ENCODE peak calls at places on chromosomes 6 and 20, in five cellular contexts. Y is ovary, U is H1, F is dorsolateral prefrontal cortex, V is left ventricle myocardium inferior. L is an unnamed sample.
A peak's percentile ranks its signal among the peaks of the same experiment; 100 is the strongest.

GRCh38 chr6:1416191-1416764 is 26.9 kb downstream of the FOXF2 start:
- DNase-seq in U (no peak), V (no peak), Y (no peak), F (no peak), L (no peak)

GRCh38 chr20:50163570-50164317 is 10.2 kb upstream of the PEDS1 start:
- DNase-seq in Y (no peak), F (no peak), V (peak; percentile 59), U (no peak), L (no peak)

GRCh38 chr6:169915769-169916550 is 164.5 kb downstream of the ERMARD start:
- DNase-seq in V (no peak), U (no peak), Y (peak; percentile 76), F (no peak), L (no peak)

GRCh38 chr20:35398660-35399144 is 13.1 kb downstream of the UQCC1 start:
- DNase-seq in U (no peak), F (no peak), V (no peak), Y (no peak), L (no peak)

GRCh38 chr6:156589281-156589680 is 187.9 kb upstream of the ARID1B start:
- DNase-seq in U (no peak), F (no peak), V (no peak), Y (no peak), L (no peak)

GRCh38 chr6:100457251-100457990 is 7.3 kb downstream of the SIM1 start:
- DNase-seq in Y (no peak), F (no peak), V (no peak), U (no peak), L (no peak)

GRCh38 chr6:99736302-99736701 is 129.7 kb downstream of the PRDM13 start:
- DNase-seq in Y (no peak), V (no peak), F (no peak), U (no peak), L (no peak)

GRCh38 chr6:137641474-137642077 is 147.4 kb upstream of the OLIG3 start:
- DNase-seq in F (peak; percentile 76), Y (peak; percentile 70), V (peak; percentile 45), U (peak; percentile 29), L (no peak)

GRCh38 chr6:99573980-99574617 is 5.6 kb upstream of the CCNC start:
- DNase-seq in F (no peak), U (no peak), V (no peak), Y (no peak), L (no peak)

GRCh38 chr6:154930490-154930889 is 64.6 kb upstream of the TIAM2 start:
- DNase-seq in Y (no peak), U (no peak), V (no peak), F (no peak), L (no peak)

GRCh38 chr6:31652925-31653724 is 664 bp upstream of the BAG6 start:
- DNase-seq in U (peak; percentile 76), F (peak; percentile 88), V (peak; percentile 86), Y (peak; percentile 89), L (no peak)

GRCh38 chr20:23412026-23412425 is 9.3 kb downstream of the NAPB start:
- DNase-seq in V (no peak), U (no peak), F (no peak), Y (no peak), L (no peak)

GRCh38 chr20:32742322-32743236 is 688 bp downstream of the COMMD7 start:
- DNase-seq in V (no peak), U (no peak), F (no peak), Y (no peak), L (no peak)

GRCh38 chr6:121160276-121160675 is 174.0 kb downstream of the TBC1D32 start:
- DNase-seq in Y (no peak), V (no peak), U (no peak), F (no peak), L (no peak)

GRCh38 chr6:84467296-84467695 is 239.9 kb upstream of the CEP162 start:
- DNase-seq in F (no peak), Y (no peak), V (no peak), U (no peak), L (no peak)

GRCh38 chr6:112180095-112180820 is 74.1 kb downstream of the LAMA4 start:
- DNase-seq in U (no peak), Y (peak; percentile 32), F (no peak), V (no peak), L (peak; percentile 41)

GRCh38 chr20:7285918-7286556 is 518.6 kb downstream of the BMP2 start:
- DNase-seq in Y (peak; percentile 43), F (peak; percentile 76), V (peak; percentile 61), U (no peak), L (no peak)

GRCh38 chr6:168366473-168366872 is 46.9 kb upstream of the DACT2 start:
- DNase-seq in Y (no peak), V (no peak), U (no peak), F (no peak), L (no peak)

GRCh38 chr6:20918868-20919267 is 384.6 kb downstream of the CDKAL1 start:
- DNase-seq in F (no peak), U (no peak), Y (no peak), V (no peak), L (no peak)

GRCh38 chr20:44395183-44395962 is 39.9 kb downstream of the HNF4A start:
- DNase-seq in V (no peak), F (no peak), Y (no peak), U (no peak), L (no peak)

GRCh38 chr6:104640761-104641160 is 219.0 kb downstream of the HACE1 start:
- DNase-seq in Y (no peak), F (no peak), U (no peak), V (no peak), L (no peak)

GRCh38 chr20:14332796-14333345 is 4.5 kb downstream of the FLRT3 start:
- DNase-seq in U (no peak), Y (no peak), V (no peak), F (no peak), L (no peak)

GRCh38 chr20:50169329-50169823 is 15.9 kb upstream of the PEDS1 start:
- DNase-seq in V (peak; percentile 81), Y (peak; percentile 53), U (no peak), F (peak; percentile 75), L (no peak)

DNA sequence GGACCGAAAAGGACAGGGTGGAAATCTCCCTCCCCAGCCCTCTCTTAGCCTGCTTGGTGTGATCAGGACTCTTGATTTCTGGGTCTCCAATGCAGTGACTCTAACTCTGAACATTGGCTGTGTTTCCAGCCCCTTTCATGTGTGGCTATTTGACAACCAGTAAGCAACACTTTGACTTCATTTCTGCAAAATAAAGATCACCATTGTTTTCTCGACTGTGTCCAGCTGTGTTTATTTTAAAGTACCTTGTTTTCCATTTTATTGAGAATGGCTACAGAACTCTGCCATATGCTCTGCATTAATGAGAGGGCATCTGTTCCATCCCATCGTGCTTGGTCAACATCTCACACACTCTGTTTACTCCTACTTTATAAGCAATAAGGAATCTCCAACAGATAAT is 60.9 kb upstream of the TAGAP start:
- DNase-seq in F (no peak), V (no peak), U (no peak), Y (no peak), L (no peak)
- H3K27ac ChIP-seq in F (peak overlapping the region; percentile 49), V (no peak overlapping the region), U (no peak overlapping the region), Y (no peak overlapping the region), L (no peak overlapping the region)

DNA sequence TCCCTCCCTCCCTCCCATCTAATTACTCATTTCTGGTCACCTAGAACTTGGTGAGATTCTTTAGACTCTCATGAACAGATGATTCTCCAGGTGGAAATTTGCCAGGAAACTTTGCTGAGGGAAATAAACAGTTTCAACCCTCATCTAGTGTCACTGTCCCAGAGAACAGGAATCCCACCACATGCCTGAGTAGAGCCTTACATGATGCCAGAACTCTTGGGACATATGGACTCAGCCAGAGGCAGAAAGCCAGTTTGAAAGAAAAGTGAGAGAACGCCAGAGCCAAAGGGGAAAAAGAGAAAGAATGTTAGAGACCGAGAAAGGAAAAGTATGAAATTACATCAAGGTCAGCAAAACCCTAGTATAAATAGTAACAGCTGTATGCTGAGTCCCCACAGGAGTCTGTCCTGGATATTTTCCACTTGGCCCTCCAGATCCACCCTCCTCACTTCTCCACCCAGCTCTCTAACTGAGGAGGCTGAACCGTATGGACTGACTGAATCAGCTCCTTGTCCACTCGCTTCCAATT is 127.5 kb upstream of the COL21A1 start:
- DNase-seq in V (no peak), U (no peak), F (no peak), Y (peak; percentile 48), L (no peak)
- H3K27ac ChIP-seq in V (peak overlapping the region; percentile 50), U (no peak overlapping the region), F (no peak overlapping the region), Y (no peak overlapping the region), L (no peak overlapping the region)

DNA sequence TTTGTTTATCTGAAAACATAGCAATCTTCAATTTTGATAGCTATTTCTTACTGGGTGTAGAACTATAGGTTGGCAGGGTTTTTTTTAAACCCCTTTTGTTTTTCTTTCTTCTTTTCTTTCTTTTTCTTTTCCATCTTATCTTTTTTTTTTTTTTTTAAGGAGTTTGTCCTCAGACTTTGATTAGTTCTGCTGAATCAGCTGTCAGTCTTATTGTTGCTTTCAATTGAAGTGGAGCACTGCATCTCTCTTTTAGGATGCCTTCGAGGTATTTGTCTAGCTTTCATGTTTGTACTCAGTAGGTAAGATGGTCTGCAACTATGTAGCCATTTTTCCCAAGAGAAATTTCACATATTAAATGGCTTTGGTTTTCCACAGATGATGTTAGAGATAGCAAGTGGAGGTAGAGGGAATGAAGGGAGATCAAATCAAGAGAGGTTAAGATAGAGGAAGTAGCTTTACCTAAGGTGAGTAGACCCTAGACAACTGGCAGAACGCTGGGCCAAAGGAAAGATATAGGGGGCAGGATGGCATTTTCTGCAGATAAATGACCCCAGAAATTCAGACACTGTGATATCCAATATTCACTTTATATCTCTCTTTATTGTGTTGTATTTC is 137.1 kb downstream of the BCAS1 start:
- DNase-seq in V (no peak), Y (no peak), U (no peak), F (no peak), L (no peak)
- H3K27ac ChIP-seq in V (peak overlapping the region; percentile 84), Y (no peak overlapping the region), U (no peak overlapping the region), F (no peak overlapping the region), L (no peak overlapping the region)

DNA sequence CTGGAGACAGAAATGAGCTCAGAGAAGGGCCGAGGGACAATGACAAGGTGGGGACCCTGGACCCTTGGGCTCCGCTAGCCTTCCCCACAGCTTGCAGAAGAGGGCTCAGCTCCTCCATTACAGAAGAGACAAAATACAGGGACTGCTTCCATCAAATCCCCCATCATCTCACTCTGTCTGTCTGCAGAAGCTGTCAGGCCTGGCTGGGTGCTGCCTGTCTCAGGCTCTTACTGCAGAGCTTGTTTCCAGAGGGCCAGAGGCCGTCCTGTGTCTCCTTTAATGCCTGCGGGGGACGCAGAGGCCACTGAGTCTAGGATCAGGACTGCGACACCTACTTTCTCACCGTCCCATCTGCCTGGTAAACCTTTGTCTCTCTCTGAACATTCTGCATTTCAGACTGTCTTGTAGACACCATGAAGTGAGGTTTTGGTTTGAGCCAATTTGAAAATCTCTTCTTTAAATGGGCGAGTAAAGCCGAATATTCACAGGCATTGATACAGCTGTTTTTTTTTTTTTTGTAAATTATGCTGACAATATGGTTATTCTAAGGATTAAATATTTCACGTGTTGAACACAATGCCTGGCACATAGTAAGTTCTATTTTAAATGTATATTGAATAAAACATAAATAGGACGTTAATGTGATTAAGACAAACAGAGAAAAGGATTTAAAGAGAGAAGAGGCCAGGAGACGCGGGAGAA is 28.3 kb downstream of the RNASET2 start:
- DNase-seq in Y (no peak), U (no peak), F (no peak), V (no peak), L (no peak)
- H3K27ac ChIP-seq in Y (no peak overlapping the region), U (no peak overlapping the region), F (no peak overlapping the region), V (peak overlapping the region; percentile 90), L (no peak overlapping the region)

GRCh38 chr6:143692696-143693095 is 14.9 kb downstream of the PHACTR2 start:
- DNase-seq in U (no peak), V (no peak), F (no peak), Y (no peak), L (no peak)
- H3K27ac ChIP-seq in U (no peak overlapping the region), V (peak overlapping the region; percentile 40), F (no peak overlapping the region), Y (no peak overlapping the region), L (no peak overlapping the region)